ENCODE peak calls at places on chromosomes 4 and X, in six cellular contexts. U is lung, H is body of pancreas, Y is aorta, Q is OCI-LY7, I is SK-N-SH. W is an unnamed sample.

GRCh38 chr4:180101348-180102083 is 2141.7 kb upstream of the TENM3 start:
- DNase-seq in U (no peak), H (no peak), Y (no peak), Q (no peak), I (no peak), W (no peak)

GRCh38 chr4:111628437-111628836 is 516.8 kb upstream of the FAM241A start:
- DNase-seq in U (no peak), H (no peak), Y (no peak), Q (no peak), I (no peak), W (no peak)

GRCh38 chr4:1512738-1513660 is 106.8 kb upstream of the NKX1-1 start:
- DNase-seq in U (no peak), H (peak; percentile 70), Y (peak; percentile 78), Q (no peak), I (peak; percentile 87), W (no peak)

GRCh38 chr4:139841464-139842195 is 176.0 kb downstream of the MGST2 start:
- DNase-seq in U (no peak), H (peak; percentile 77), Y (no peak), Q (peak; percentile 14), I (no peak), W (peak; percentile 5)

GRCh38 chr4:3572363-3572762 is 40.1 kb upstream of the LRPAP1 start:
- DNase-seq in U (no peak), H (no peak), Y (no peak), Q (no peak), I (no peak), W (no peak)

GRCh38 chr4:138555584-138555983 is 313.4 kb upstream of the SLC7A11 start:
- DNase-seq in U (no peak), H (peak; percentile 32), Y (no peak), Q (peak; percentile 11), I (no peak), W (no peak)

GRCh38 chr4:42401171-42401570 is 3.9 kb downstream of the SHISA3 start:
- DNase-seq in U (no peak), H (peak; percentile 38), Y (no peak), Q (no peak), I (no peak), W (no peak)

GRCh38 chrX:10126044-10126443 is 30.7 kb upstream of the CLCN4 start:
- DNase-seq in U (peak; percentile 52), H (no peak), Y (peak; percentile 40), Q (no peak), I (no peak), W (no peak)

GRCh38 chr4:85474818-85475630 is at the start of gene ARHGAP24:
- DNase-seq in U (peak; percentile 90), H (peak; percentile 97), Y (peak; percentile 85), Q (peak; percentile 32), I (peak; percentile 68), W (no peak)

GRCh38 chrX:140572724-140573123 is 67.9 kb upstream of the SOX3 start:
- DNase-seq in U (peak; percentile 43), H (peak; percentile 61), Y (no peak), Q (peak; percentile 31), I (peak; percentile 21), W (no peak)

DNA sequence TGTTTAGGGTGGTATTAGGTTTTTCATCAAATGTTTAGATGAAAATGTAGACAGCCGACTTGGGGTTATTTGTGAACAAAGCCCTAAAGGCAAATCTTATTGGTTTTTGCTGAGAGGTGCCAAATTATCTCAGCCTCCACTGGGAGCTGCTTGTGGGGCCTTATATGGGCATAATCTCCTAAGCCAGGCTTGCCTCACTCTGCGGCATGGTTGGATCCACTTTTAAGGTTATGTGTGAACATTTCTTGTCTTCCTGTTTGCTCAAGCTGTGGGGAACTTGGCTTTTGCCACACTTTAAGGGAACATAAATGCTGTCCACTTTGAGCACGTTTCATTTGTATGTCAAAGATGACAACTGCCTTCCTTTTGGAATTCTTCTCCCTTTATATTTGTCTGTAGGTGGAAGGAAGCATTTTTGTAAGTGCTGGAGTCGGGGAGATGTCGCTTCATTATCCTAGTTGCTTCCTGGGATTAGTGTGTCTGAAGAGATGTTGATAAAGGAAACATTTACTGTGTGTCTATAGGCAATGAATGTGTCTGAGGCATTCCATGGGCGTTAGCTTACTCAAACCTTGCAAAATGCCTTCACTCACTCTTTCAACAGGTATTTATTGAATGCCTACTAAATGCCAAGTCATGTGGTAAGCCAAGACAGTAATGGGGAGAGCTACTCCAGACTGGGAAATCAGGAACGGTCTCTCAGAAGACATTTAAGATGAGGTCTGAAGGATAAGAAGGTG is 78.3 kb downstream of the SLC9A6 start:
- DNase-seq in U (no peak), H (no peak), Y (no peak), Q (no peak), I (no peak), W (no peak)
- H3K27ac ChIP-seq in U (peak overlapping the region; percentile 4), H (no peak overlapping the region), Y (peak overlapping the region; percentile 94), Q (no peak overlapping the region), I (no peak overlapping the region), W (no peak overlapping the region)

DNA sequence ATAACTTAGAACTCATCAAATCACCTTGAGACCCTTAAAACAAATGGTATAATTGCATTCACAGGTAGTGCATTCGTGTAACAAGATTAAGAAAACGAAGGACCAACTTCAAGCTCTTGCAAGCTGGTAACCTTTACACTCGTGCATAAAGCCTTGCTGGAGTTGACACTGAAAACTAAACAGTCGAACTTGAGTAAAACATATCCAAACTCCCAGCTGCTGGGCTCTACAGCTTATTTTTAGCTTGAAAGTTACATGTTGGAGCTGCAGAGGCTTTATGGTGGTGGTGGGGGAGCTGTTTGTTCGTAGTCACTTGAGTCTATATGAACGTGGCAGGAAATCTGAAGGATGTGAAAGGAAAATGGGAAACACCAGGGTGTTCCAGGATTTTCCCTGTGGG is 2.7 kb upstream of the WDR1 start:
- DNase-seq in U (no peak), H (no peak), Y (no peak), Q (no peak), I (no peak), W (no peak)
- H3K27ac ChIP-seq in U (no peak overlapping the region), H (no peak overlapping the region), Y (no peak overlapping the region), Q (no peak overlapping the region), I (no peak overlapping the region), W (no peak overlapping the region)

GRCh38 chrX:153719701-153720100 is 4.5 kb downstream of the BCAP31 start:
- DNase-seq in U (no peak), H (peak; percentile 77), Y (no peak), Q (no peak), I (no peak), W (no peak)
- H3K27ac ChIP-seq in U (no peak overlapping the region), H (peak overlapping the region; percentile 81), Y (no peak overlapping the region), Q (no peak overlapping the region), I (no peak overlapping the region), W (no peak overlapping the region)

GRCh38 chr4:142314183-142314582 is 531.9 kb downstream of the INPP4B start:
- DNase-seq in U (no peak), H (peak; percentile 10), Y (no peak), Q (no peak), I (no peak), W (no peak)
- H3K27ac ChIP-seq in U (no peak overlapping the region), H (peak overlapping the region; percentile 8), Y (no peak overlapping the region), Q (no peak overlapping the region), I (no peak overlapping the region), W (no peak overlapping the region)

GRCh38 chr4:29966386-29966785 is 753.8 kb upstream of the PCDH7 start:
- DNase-seq in U (no peak), H (no peak), Y (no peak), Q (no peak), I (no peak), W (no peak)
- H3K27ac ChIP-seq in U (no peak overlapping the region), H (no peak overlapping the region), Y (no peak overlapping the region), Q (no peak overlapping the region), I (no peak overlapping the region), W (no peak overlapping the region)

W was measured in CD8-positive, alpha-beta T cell.